ENCODE peak calls at places on chromosome 9, in five cellular contexts. One of them, this sample, is unnamed.

GRCh38 chr9:438961-439768 is 224.5 kb downstream of the DOCK8 start:
- DNase-seq in H1: no peak
- DNase-seq in HepG2: no peak
- DNase-seq in GM12878: no peak
- DNase-seq in K562: no peak
- DNase-seq in this sample: no peak

GRCh38 chr9:127187231-127187956 is 65.0 kb upstream of the ANGPTL2 start:
- DNase-seq in K562: peak; percentile 78
- DNase-seq in H1: no peak
- DNase-seq in GM12878: no peak
- DNase-seq in HepG2: peak; percentile 69
- DNase-seq in this sample: no peak

GRCh38 chr9:107587175-107587963 is 97.8 kb upstream of the KLF4 start:
- DNase-seq in GM12878: no peak
- DNase-seq in HepG2: no peak
- DNase-seq in K562: no peak
- DNase-seq in H1: no peak
- DNase-seq in this sample: no peak

GRCh38 chr9:20683351-20684034 is 566 bp upstream of the FOCAD start:
- DNase-seq in GM12878: no peak
- DNase-seq in HepG2: peak; percentile 25
- DNase-seq in H1: no peak
- DNase-seq in K562: peak; percentile 49
- DNase-seq in this sample: no peak

GRCh38 chr9:36823934-36824333 is 210.1 kb downstream of the PAX5 start:
- DNase-seq in H1: no peak
- DNase-seq in GM12878: no peak
- DNase-seq in K562: no peak
- DNase-seq in HepG2: no peak
- DNase-seq in this sample: no peak

GRCh38 chr9:35938474-35939145 is 19.3 kb downstream of the OR2S2 start:
- DNase-seq in H1: no peak
- DNase-seq in GM12878: no peak
- DNase-seq in K562: no peak
- DNase-seq in HepG2: no peak
- DNase-seq in this sample: no peak

GRCh38 chr9:77944556-77945261 is 86.9 kb downstream of the GNAQ start:
- DNase-seq in GM12878: no peak
- DNase-seq in HepG2: no peak
- DNase-seq in H1: no peak
- DNase-seq in K562: no peak
- DNase-seq in this sample: peak; percentile 60

GRCh38 chr9:94656190-94656589 is 16.9 kb upstream of the FBP1 start:
- DNase-seq in K562: peak; percentile 12
- DNase-seq in H1: no peak
- DNase-seq in GM12878: peak; percentile 79
- DNase-seq in HepG2: no peak
- DNase-seq in this sample: peak; percentile 24

GRCh38 chr9:34230556-34230955 is 51.7 kb downstream of the UBAP1 start:
- DNase-seq in K562: no peak
- DNase-seq in GM12878: no peak
- DNase-seq in HepG2: no peak
- DNase-seq in H1: no peak
- DNase-seq in this sample: no peak

GRCh38 chr9:1007312-1007711 is 30.9 kb downstream of the DMRT3 start:
- DNase-seq in HepG2: no peak
- DNase-seq in GM12878: no peak
- DNase-seq in H1: no peak
- DNase-seq in K562: no peak
- DNase-seq in this sample: no peak

GRCh38 chr9:129245276-129245675 is 67.2 kb upstream of the IER5L start:
- DNase-seq in HepG2: no peak
- DNase-seq in H1: no peak
- DNase-seq in K562: no peak
- DNase-seq in GM12878: no peak
- DNase-seq in this sample: no peak

GRCh38 chr9:136075881-136076678 is 19.0 kb downstream of the NACC2 start:
- DNase-seq in K562: no peak
- DNase-seq in GM12878: no peak
- DNase-seq in H1: no peak
- DNase-seq in HepG2: no peak
- DNase-seq in this sample: peak; percentile 24

GRCh38 chr9:120393386-120394057 is 186.4 kb downstream of the CDK5RAP2 start:
- DNase-seq in HepG2: no peak
- DNase-seq in GM12878: no peak
- DNase-seq in H1: no peak
- DNase-seq in K562: no peak
- DNase-seq in this sample: no peak

GRCh38 chr9:34332370-34332964 is 3.1 kb downstream of the NUDT2 start:
- DNase-seq in GM12878: peak; percentile 12
- DNase-seq in K562: peak; percentile 56
- DNase-seq in H1: no peak
- DNase-seq in HepG2: peak; percentile 60
- DNase-seq in this sample: peak; percentile 60

GRCh38 chr9:37801287-37801850 is 772 bp downstream of the DCAF10 start:
- DNase-seq in H1: no peak
- DNase-seq in K562: peak; percentile 52
- DNase-seq in GM12878: no peak
- DNase-seq in HepG2: no peak
- DNase-seq in this sample: peak; percentile 57

GRCh38 chr9:96135071-96135825 is 166.7 kb downstream of the HSD17B3 start:
- DNase-seq in GM12878: no peak
- DNase-seq in K562: no peak
- DNase-seq in HepG2: no peak
- DNase-seq in H1: no peak
- DNase-seq in this sample: no peak
- TF ChIP-seq CREB1 in GM12878: no peak
- TF ChIP-seq CREB1 in K562: no peak
- TF ChIP-seq CREB1 in HepG2: no peak
- TF ChIP-seq CREB1 in H1: no peak
- TF ChIP-seq CREB1 in this sample: no peak

DNA sequence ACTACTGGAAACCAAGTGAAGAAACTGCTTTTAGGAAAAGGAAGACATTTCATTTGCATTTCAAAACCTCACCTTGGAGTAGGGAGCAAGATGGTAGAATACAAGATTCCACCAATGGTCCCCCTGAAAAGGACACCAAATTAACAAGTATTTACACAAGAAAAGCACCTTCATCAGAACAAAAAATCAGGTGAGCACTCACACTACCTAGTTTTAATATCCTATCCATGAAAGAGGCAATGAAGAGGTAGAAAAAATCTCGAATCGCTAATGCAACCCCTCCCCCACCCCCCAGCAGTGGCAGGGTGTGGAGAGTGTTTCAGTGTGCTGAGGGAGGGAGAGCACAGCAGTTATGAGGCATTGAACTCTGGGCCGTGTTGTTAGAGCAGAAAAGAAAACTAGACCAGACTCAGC is 1397.0 kb upstream of the C9orf72 start:
- DNase-seq in GM12878: no peak
- DNase-seq in H1: peak; percentile 58
- DNase-seq in K562: no peak
- DNase-seq in HepG2: no peak
- DNase-seq in this sample: peak; percentile 86
- H3K27ac ChIP-seq in GM12878: no peak overlapping the region
- H3K27ac ChIP-seq in H1: peak overlapping the region; percentile 87
- H3K27ac ChIP-seq in K562: no peak overlapping the region
- H3K27ac ChIP-seq in HepG2: no peak overlapping the region
- H3K27ac ChIP-seq in this sample: peak overlapping the region; percentile 89

GRCh38 chr9:132976571-132976970 is 1.9 kb upstream of the GFI1B start:
- DNase-seq in HepG2: no peak
- DNase-seq in H1: no peak
- DNase-seq in GM12878: no peak
- DNase-seq in K562: no peak
- DNase-seq in this sample: no peak

GRCh38 chr9:132973713-132974112 is 4.8 kb upstream of the GFI1B start:
- DNase-seq in GM12878: no peak
- DNase-seq in K562: peak; percentile 71
- DNase-seq in H1: no peak
- DNase-seq in HepG2: no peak
- DNase-seq in this sample: peak; percentile 47

GRCh38 chr9:132982508-132982907 is 4.0 kb downstream of the GFI1B start:
- DNase-seq in HepG2: no peak
- DNase-seq in GM12878: no peak
- DNase-seq in H1: no peak
- DNase-seq in K562: peak; percentile 52
- DNase-seq in this sample: no peak

GRCh38 chr9:132978451-132979087 is at the start of gene GFI1B:
- DNase-seq in K562: peak; percentile 90
- DNase-seq in GM12878: no peak
- DNase-seq in HepG2: no peak
- DNase-seq in H1: no peak
- DNase-seq in this sample: peak; percentile 75

GRCh38 chr9:132977626-132978450 is 656 bp upstream of the GFI1B start:
- DNase-seq in GM12878: no peak
- DNase-seq in K562: peak; percentile 93
- DNase-seq in H1: peak; percentile 90
- DNase-seq in HepG2: peak; percentile 76
- DNase-seq in this sample: peak; percentile 84
- TF ChIP-seq EZH2 in GM12878: no peak
- TF ChIP-seq EZH2 in K562: no peak
- TF ChIP-seq EZH2 in H1: no peak
- TF ChIP-seq EZH2 in HepG2: no peak
- TF ChIP-seq EZH2 in this sample: no peak

GRCh38 chr9:92180669-92181181 is 65.5 kb upstream of the SPTLC1 start:
- DNase-seq in K562: peak; percentile 85
- DNase-seq in HepG2: peak; percentile 20
- DNase-seq in H1: no peak
- DNase-seq in GM12878: no peak
- DNase-seq in this sample: no peak
- TF ChIP-seq CREB1 in K562: no peak
- TF ChIP-seq CREB1 in HepG2: no peak
- TF ChIP-seq CREB1 in H1: no peak
- TF ChIP-seq CREB1 in GM12878: no peak
- TF ChIP-seq CREB1 in this sample: no peak

GRCh38 chr9:86987900-86988299 is 40.6 kb upstream of the GAS1 start:
- DNase-seq in HepG2: no peak
- DNase-seq in K562: no peak
- DNase-seq in H1: no peak
- DNase-seq in GM12878: no peak
- DNase-seq in this sample: no peak

GRCh38 chr9:86980802-86981201 is 33.5 kb upstream of the GAS1 start:
- DNase-seq in HepG2: no peak
- DNase-seq in H1: no peak
- DNase-seq in GM12878: no peak
- DNase-seq in K562: no peak
- DNase-seq in this sample: no peak

GRCh38 chr9:86983260-86984255 is 36.3 kb upstream of the GAS1 start:
- DNase-seq in K562: no peak
- DNase-seq in H1: no peak
- DNase-seq in HepG2: no peak
- DNase-seq in GM12878: no peak
- DNase-seq in this sample: no peak

GRCh38 chr9:86990276-86990675 is 43.0 kb upstream of the GAS1 start:
- DNase-seq in H1: no peak
- DNase-seq in GM12878: no peak
- DNase-seq in HepG2: no peak
- DNase-seq in K562: no peak
- DNase-seq in this sample: no peak

DNA sequence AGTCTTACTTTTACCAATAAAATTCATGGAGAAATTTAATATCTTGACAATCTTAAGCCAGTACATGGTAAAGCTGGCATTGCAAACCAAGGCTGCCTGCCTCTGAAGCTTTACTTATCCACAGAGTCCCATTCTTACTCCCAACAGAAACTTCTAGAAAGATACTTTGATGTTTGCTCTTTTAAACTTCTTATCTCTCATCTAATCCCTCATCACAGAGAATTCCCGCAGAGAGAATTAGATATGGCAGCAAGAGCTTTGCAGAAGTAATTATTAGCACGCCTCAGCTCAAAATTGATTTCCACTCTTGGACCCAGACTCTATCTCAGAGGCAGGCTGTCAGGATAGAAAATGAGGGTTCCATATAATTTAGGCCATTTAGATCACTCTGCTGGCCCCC is 37.8 kb upstream of the GAS1 start:
- DNase-seq in H1: no peak
- DNase-seq in K562: no peak
- DNase-seq in GM12878: no peak
- DNase-seq in HepG2: no peak
- DNase-seq in this sample: no peak
- H3K27ac ChIP-seq in H1: no peak overlapping the region
- H3K27ac ChIP-seq in K562: no peak overlapping the region
- H3K27ac ChIP-seq in GM12878: no peak overlapping the region
- H3K27ac ChIP-seq in HepG2: no peak overlapping the region
- H3K27ac ChIP-seq in this sample: no peak overlapping the region

GRCh38 chr9:130658893-130659698 is 5.3 kb upstream of the PRDM12 start:
- DNase-seq in HepG2: no peak
- DNase-seq in GM12878: no peak
- DNase-seq in H1: peak; percentile 65
- DNase-seq in K562: no peak
- DNase-seq in this sample: peak; percentile 53
- TF ChIP-seq EZH2 in HepG2: peak; percentile 22
- TF ChIP-seq EZH2 in GM12878: no peak
- TF ChIP-seq EZH2 in H1: peak; percentile 78
- TF ChIP-seq EZH2 in K562: no peak
- TF ChIP-seq EZH2 in this sample: peak; percentile 96

DNA sequence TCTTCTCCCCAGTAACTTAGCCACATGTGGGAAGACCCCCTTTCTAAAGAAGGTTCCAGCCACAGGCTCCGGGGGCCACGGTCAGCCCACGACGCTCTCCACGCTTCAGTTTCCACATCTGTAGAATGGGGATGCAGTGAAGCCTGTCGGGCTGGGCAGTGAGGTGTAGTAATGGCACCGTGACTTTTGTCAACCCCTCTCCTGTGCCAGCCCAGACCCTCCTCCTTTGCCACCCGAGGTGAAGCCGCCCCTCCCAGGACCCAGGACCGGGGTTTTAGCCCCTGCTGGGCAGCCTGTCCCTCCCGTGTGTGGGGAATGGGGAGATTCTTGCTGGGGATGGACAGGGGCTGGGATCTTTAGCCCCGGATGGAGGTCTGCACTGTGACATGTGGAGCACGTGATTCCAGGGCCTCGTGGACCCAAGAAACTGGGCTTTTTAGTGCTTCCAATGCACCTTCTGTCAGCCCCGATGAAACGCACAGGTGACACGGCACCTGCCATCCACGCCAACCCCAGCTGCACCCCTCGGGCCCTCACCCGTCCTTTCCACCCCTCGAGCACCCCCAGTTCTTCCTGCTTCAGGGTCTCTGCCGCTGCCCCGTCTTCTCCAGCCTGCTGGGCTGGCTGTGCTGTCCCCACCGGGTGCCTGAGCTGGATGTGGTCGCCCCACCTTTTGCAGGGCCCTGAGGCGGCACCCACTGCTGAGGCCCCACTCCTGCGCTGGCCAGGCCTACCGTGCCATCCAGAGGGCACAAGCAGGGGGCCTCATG is 13.4 kb upstream of the RNU6ATAC start:
- DNase-seq in K562: no peak
- DNase-seq in HepG2: no peak
- DNase-seq in GM12878: no peak
- DNase-seq in H1: no peak
- DNase-seq in this sample: no peak
- TF ChIP-seq CREB1 in K562: no peak
- TF ChIP-seq CREB1 in HepG2: no peak
- TF ChIP-seq CREB1 in GM12878: no peak
- TF ChIP-seq CREB1 in H1: no peak
- TF ChIP-seq CREB1 in this sample: no peak

GRCh38 chr9:27189426-27189825 is 80.4 kb downstream of the TEK start:
- DNase-seq in HepG2: no peak
- DNase-seq in K562: no peak
- DNase-seq in GM12878: no peak
- DNase-seq in H1: no peak
- DNase-seq in this sample: no peak
- H3K27ac ChIP-seq in HepG2: no peak overlapping the region
- H3K27ac ChIP-seq in K562: no peak overlapping the region
- H3K27ac ChIP-seq in GM12878: no peak overlapping the region
- H3K27ac ChIP-seq in H1: no peak overlapping the region
- H3K27ac ChIP-seq in this sample: no peak overlapping the region